ENCODE peak calls at places on chromosomes 6 and 20, in five cellular contexts. N, V, Z, A and F are unnamed samples.

GRCh38 chr6:15776458-15776980 is 113.7 kb upstream of the DTNBP1 start:
- DNase-seq in N (no peak), V (no peak), Z (peak), A (no peak), F (no peak)

GRCh38 chr6:31079656-31080261 is 32.6 kb downstream of the C6orf15 start:
- DNase-seq in N (peak), V (peak), Z (peak), A (peak), F (peak)

GRCh38 chr6:49506569-49507111 is 6.9 kb downstream of the GLYATL3 start:
- DNase-seq in N (no peak), V (no peak), Z (no peak), A (no peak), F (no peak)

GRCh38 chr20:63441777-63442493 is 30.5 kb downstream of the KCNQ2 start:
- DNase-seq in N (peak), V (peak), Z (peak), A (peak), F (peak)

GRCh38 chr6:44500074-44500473 is 112.6 kb downstream of the CDC5L start:
- DNase-seq in N (no peak), V (no peak), Z (no peak), A (no peak), F (no peak)

GRCh38 chr6:14747881-14748520 is 497.9 kb upstream of the JARID2 start:
- DNase-seq in N (no peak), V (no peak), Z (no peak), A (no peak), F (no peak)

GRCh38 chr6:16698163-16698533 is 63.1 kb downstream of the ATXN1 start:
- DNase-seq in N (no peak), V (no peak), Z (no peak), A (peak), F (no peak)

GRCh38 chr6:2793491-2794151 is 28.4 kb downstream of the WRNIP1 start:
- DNase-seq in N (peak), V (no peak), Z (no peak), A (peak), F (no peak)

GRCh38 chr6:77403424-77403823 is 59.9 kb downstream of the HTR1B start:
- DNase-seq in N (no peak), V (no peak), Z (no peak), A (peak), F (peak)